ENCODE peak calls at places on chromosome 15, in six cellular contexts. P is lower lobe of right lung, D is BE2C, H is BJ, U is colonic mucosa, L is NB4. A is an unnamed sample.

GRCh38 chr15:90306560-90306959 is 41.1 kb downstream of the NGRN start:
- DNase-seq in H (no peak), P (no peak), D (no peak), L (peak; percentile 61), U (no peak), A (peak; percentile 39)

GRCh38 chr15:59298255-59298856 is 74.3 kb downstream of the MYO1E start:
- DNase-seq in L (no peak), P (no peak), U (no peak), H (no peak), D (no peak), A (peak; percentile 92)

GRCh38 chr15:90582553-90582952 is 52.8 kb downstream of the CRTC3 start:
- DNase-seq in H (no peak), P (no peak), L (no peak), U (no peak), D (no peak), A (no peak)

GRCh38 chr15:79060175-79060574 is 30.4 kb downstream of the RASGRF1 start:
- DNase-seq in P (no peak), D (no peak), H (no peak), U (no peak), L (no peak), A (no peak)

GRCh38 chr15:83288381-83288801 is 3.9 kb upstream of the BNC1 start:
- DNase-seq in D (no peak), L (no peak), P (no peak), U (no peak), H (no peak), A (no peak)

GRCh38 chr15:70153948-70154439 is 56.3 kb upstream of the TLE3 start:
- DNase-seq in D (no peak), U (no peak), L (no peak), P (no peak), H (no peak), A (no peak)

GRCh38 chr15:65530318-65531111 is at the start of gene HACD3:
- DNase-seq in U (peak; percentile 90), L (peak; percentile 92), P (peak; percentile 91), D (peak; percentile 99), H (no peak), A (peak; percentile 54)

GRCh38 chr15:101148881-101149664 is 102.8 kb downstream of the CHSY1 start:
- DNase-seq in L (peak; percentile 66), D (peak; percentile 90), U (no peak), P (peak; percentile 34), H (no peak), A (no peak)

GRCh38 chr15:38768970-38769369 is 204.4 kb upstream of the RASGRP1 start:
- DNase-seq in U (peak; percentile 18), P (no peak), H (no peak), L (no peak), D (peak; percentile 13), A (no peak)

GRCh38 chr15:56327721-56328502 is 37.3 kb upstream of the TEX9 start:
- DNase-seq in U (no peak), P (no peak), H (no peak), L (no peak), D (no peak), A (no peak)

GRCh38 chr15:50162988-50163718 is 18.8 kb upstream of the SLC27A2 start:
- DNase-seq in L (no peak), U (no peak), H (no peak), D (no peak), P (no peak), A (no peak)

GRCh38 chr15:37125143-37125542 is 24.8 kb upstream of the MEIS2 start:
- DNase-seq in D (peak; percentile 31), H (no peak), U (no peak), P (no peak), L (no peak), A (no peak)

GRCh38 chr15:39312984-39313383 is 267.9 kb upstream of the THBS1 start:
- DNase-seq in U (peak; percentile 78), P (no peak), H (no peak), L (peak; percentile 77), D (no peak), A (peak; percentile 34)

DNA sequence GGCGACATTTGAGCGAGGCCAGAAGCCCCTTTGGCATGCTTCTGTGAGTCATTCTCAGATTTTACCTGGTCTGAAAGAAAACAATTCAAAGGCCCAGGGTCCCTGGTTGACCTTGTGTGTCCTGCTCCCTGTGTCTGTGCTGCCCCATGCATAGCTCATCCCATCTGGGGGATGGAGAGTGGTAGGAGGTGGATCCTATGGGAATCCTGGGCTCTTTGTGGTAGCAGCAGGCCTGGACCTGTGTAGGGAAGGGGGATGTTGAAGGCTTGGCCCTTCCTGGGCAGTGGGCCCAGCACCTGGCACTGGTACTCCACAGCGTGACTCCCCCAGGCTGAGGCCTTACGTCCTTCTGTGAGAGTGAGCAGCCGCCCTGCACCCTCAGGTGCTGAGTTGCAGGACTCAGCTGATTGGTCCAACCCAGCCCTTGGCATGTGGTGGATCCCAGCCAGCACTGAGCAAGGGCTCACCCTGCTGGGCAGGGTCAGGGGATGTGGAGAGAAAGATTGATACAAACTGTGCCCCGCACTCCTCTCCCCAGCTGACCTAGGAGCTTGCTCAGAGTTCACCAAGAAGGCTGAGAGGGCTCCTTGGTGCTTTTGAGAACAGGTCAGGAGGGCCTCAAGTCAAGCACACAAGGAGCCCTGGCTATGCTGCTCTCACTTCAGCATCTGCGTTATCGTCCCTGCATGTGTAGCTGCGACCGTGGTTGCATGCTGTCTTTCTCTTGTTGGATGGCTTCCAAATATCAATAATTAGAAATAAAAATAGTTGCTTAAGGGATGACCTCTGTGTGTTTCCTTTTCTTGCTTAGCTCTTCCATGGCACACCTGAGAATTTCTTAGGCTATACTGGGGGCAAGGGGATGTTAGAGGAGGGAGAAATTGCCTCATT is 21.4 kb upstream of the JMJD7 start:
- DNase-seq in H (no peak), L (peak; percentile 29), P (no peak), D (peak; percentile 37), U (no peak), A (no peak)
- TF ChIP-seq CTCF in H (no peak), L (no peak), P (no peak), D (no peak), U (no peak), A (no peak)

DNA sequence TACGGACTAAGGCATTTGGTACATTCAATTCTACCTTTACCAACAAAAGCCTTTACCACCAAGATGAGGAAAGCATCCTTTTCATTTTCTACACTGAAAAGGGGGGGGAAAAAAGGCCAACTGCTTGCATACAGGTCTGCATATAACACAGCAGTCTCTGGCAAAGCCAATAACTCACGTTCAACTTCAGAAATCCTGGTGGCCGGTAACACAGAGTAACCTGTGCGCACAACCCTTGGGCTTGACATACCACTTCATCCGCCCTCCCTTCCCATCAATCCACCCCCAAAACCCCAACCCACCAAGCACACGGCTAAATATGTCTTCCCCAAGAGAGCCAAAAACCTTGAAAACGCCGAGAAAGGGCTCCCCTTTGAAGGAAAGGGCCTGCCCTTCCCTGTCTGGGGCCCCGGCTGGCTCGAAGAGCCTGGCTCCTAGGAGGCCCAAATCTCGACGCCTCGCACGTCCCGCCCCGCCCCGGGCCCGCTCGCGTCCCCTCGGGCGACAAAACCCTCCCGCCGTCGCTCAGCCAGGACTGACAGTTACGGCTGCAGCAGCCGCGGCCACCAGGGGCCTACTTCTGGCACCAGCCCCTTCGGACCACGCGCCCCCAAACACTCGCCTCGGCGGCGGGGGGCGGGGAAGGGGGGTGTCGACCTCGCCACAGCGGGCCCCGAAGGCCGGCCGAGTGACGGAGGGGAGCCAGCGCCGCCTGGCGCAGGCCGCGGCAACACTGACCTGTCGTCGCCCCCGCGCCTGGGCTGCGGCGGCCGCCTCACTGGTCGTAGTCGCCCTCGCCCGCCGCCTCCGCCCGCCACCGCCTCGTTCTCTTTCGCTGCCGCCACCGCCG is 848 bp downstream of the UBE3A start:
- DNase-seq in P (peak; percentile 77), H (no peak), L (peak; percentile 74), U (peak; percentile 56), D (peak; percentile 85), A (no peak)
- TF ChIP-seq CTCF in P (peak; percentile 42), H (no peak), L (no peak), U (peak; percentile 23), D (peak; percentile 29), A (peak; percentile 45)

DNA sequence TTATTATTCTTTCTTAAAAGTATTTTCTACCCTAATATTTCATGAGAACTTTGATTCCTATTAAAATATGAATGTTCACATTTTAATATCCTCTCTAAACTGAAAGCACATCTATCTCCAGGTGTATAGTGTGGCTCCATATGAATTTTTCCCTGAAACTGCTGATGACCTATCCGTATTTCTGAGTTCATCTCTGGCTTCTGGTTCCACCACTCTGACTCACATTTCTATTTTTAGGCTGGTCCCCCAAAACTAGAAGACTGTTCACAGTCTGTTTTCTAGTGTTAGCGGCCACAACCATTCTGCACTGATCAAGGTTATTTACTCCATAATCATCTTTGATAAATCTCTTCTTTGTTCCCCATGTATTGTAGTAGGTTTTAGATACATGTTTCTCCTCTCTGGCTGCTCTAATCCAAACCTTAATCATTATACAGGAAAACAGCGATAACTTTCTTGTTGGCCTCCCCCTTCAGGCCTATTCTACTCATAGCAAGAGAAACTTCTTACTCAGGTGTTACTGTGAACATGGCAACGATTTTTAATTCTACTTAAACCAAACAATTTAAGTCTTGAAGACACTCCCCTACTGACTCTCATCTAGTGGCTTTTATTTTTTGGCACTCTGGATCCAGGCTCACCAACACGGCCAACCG is 12.8 kb downstream of the ADPGK start:
- DNase-seq in P (no peak), U (no peak), D (no peak), L (no peak), H (no peak), A (no peak)
- TF ChIP-seq CTCF in P (no peak), U (no peak), D (peak; percentile 19), L (no peak), H (peak; percentile 15), A (peak; percentile 8)

GRCh38 chr15:69032006-69032405 is 17.5 kb downstream of the NOX5 start:
- DNase-seq in D (no peak), U (no peak), P (no peak), H (no peak), L (no peak), A (no peak)

GRCh38 chr15:69032703-69033373 is 18.3 kb downstream of the NOX5 start:
- DNase-seq in L (no peak), U (no peak), P (no peak), D (no peak), H (no peak), A (no peak)

GRCh38 chr15:69034352-69034751 is 19.9 kb downstream of the NOX5 start:
- DNase-seq in U (no peak), P (no peak), H (peak; percentile 50), D (no peak), L (peak; percentile 85), A (no peak)

GRCh38 chr15:69027976-69028518 is 13.6 kb downstream of the NOX5 start:
- DNase-seq in P (no peak), D (no peak), L (no peak), H (no peak), U (no peak), A (no peak)

DNA sequence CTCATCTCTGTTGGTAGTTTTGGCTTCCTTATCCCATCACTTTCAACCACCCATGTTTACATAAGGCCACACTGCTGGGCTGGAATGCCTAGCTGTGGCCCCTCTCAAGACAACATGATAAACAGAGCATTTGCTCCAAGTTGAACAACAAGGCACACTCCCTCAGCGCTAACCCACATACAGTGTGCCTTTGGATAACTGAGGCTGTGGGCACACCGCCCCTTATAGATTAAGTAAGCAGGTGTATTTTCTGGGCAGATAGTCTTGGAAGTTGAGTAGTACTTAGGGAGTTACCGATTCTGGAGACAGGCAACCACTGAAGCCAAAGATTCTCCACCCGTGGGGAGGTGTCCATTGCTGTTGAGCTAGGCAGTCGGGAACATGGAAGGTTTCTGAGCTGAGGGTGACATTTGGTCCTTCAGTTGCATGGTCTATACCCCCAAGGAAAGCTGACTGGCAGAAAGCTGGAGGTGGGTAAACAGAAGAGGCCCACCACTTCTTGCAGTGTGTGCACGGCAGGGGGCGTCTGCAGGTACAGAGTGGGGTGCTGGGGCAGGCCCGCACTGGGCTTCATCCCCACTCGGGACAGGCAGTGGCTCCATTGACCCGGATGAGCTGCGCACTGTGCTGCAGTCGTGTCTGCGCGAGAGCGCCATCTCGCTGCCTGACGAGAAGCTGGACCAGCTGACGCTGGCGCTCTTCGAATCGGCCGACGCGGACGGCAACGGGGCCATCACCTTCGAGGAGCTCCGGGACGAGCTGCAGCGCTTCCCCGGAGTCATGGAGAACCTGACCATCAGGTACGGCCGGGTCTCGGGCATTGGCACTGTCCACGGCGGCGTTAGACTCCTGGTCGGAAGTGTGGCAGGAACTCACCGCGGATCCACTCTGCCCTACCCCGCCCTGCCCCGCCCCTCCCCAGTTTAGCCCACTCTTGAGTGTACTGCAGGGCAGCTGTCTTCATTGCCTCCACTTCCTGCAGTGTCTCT is 16.8 kb downstream of the NOX5 start:
- DNase-seq in D (peak; percentile 77), P (peak; percentile 78), U (peak; percentile 45), L (peak; percentile 60), H (no peak), A (no peak)
- TF ChIP-seq CTCF in D (peak; percentile 83), P (peak; percentile 53), U (peak; percentile 41), L (peak; percentile 52), H (peak; percentile 63), A (peak; percentile 45)